ENCODE peak calls at places on chromosomes 11 and 22, in nine cellular contexts. E, I, G, R, F, M, L, P and V are unnamed samples.

GRCh38 chr11:1948389-1948788 is 1.3 kb downstream of the MRPL23 start:
- DNase-seq in E (no peak), I (no peak), G (no peak), R (peak), F (no peak), M (no peak), L (no peak), P (no peak), V (no peak)

GRCh38 chr11:33438311-33438710 is 181.1 kb downstream of the HIPK3 start:
- DNase-seq in E (no peak), I (no peak), G (no peak), R (no peak), F (no peak), M (no peak), L (no peak), P (no peak), V (no peak)

GRCh38 chr22:30572840-30573593 is 1.4 kb downstream of the GAL3ST1 start:
- DNase-seq in E (no peak), I (no peak), G (no peak), R (no peak), F (no peak), M (no peak), L (peak), P (no peak), V (no peak)

GRCh38 chr22:24410110-24410856 is 17.1 kb upstream of the ADORA2A start:
- DNase-seq in E (peak), I (peak), G (no peak), R (no peak), F (no peak), M (no peak), L (no peak), P (no peak), V (no peak)

GRCh38 chr11:61072316-61073109 is 29.8 kb upstream of the CD5 start:
- DNase-seq in E (no peak), I (no peak), G (no peak), R (no peak), F (no peak), M (peak), L (no peak), P (no peak), V (no peak)

GRCh38 chr11:58927393-58928081 is 11.8 kb upstream of the GLYATL1 start:
- DNase-seq in E (peak), I (peak), G (no peak), R (no peak), F (peak), M (no peak), L (peak), P (peak), V (no peak)

GRCh38 chr11:6353367-6353987 is 33.2 kb upstream of the CAVIN3 start:
- DNase-seq in E (peak), I (peak), G (peak), R (peak), F (peak), M (peak), L (peak), P (peak), V (peak)

GRCh38 chr22:42725606-42726355 is 5.1 kb upstream of the A4GALT start:
- DNase-seq in E (no peak), I (no peak), G (no peak), R (no peak), F (no peak), M (no peak), L (no peak), P (no peak), V (no peak)

GRCh38 chr11:43954241-43954640 is 11.8 kb downstream of the C11orf96 start:
- DNase-seq in E (no peak), I (no peak), G (no peak), R (no peak), F (peak), M (no peak), L (no peak), P (no peak), V (no peak)

GRCh38 chr22:33119044-33119443 is 60.9 kb upstream of the SYN3 start:
- DNase-seq in E (no peak), I (no peak), G (no peak), R (no peak), F (no peak), M (no peak), L (no peak), P (no peak), V (no peak)

GRCh38 chr22:17109113-17109865 is 11.9 kb downstream of the TMEM121B start:
- DNase-seq in E (no peak), I (no peak), G (no peak), R (no peak), F (no peak), M (no peak), L (no peak), P (no peak), V (no peak)

GRCh38 chr11:74543991-74544390 is 48.4 kb upstream of the POLD3 start:
- DNase-seq in E (peak), I (no peak), G (no peak), R (no peak), F (no peak), M (no peak), L (no peak), P (peak), V (no peak)

GRCh38 chr11:111308140-111308539 is 9.8 kb downstream of the POU2AF3 start:
- DNase-seq in E (peak), I (no peak), G (no peak), R (no peak), F (no peak), M (no peak), L (peak), P (peak), V (no peak)

GRCh38 chr11:63478896-63479295 is 12.1 kb downstream of the PLAAT5 start:
- DNase-seq in E (peak), I (peak), G (peak), R (peak), F (peak), M (peak), L (peak), P (no peak), V (no peak)

GRCh38 chr22:50067244-50067643 is 9.1 kb upstream of the TTLL8 start:
- DNase-seq in E (no peak), I (no peak), G (no peak), R (no peak), F (no peak), M (no peak), L (no peak), P (no peak), V (no peak)

GRCh38 chr11:111359223-111360149 is 19.6 kb downstream of the POU2AF1 start:
- DNase-seq in E (no peak), I (peak), G (no peak), R (no peak), F (peak), M (no peak), L (no peak), P (no peak), V (no peak)

GRCh38 chr11:4090258-4090657 is 4.3 kb upstream of the RRM1 start:
- DNase-seq in E (no peak), I (no peak), G (no peak), R (no peak), F (no peak), M (no peak), L (no peak), P (no peak), V (no peak)

DNA sequence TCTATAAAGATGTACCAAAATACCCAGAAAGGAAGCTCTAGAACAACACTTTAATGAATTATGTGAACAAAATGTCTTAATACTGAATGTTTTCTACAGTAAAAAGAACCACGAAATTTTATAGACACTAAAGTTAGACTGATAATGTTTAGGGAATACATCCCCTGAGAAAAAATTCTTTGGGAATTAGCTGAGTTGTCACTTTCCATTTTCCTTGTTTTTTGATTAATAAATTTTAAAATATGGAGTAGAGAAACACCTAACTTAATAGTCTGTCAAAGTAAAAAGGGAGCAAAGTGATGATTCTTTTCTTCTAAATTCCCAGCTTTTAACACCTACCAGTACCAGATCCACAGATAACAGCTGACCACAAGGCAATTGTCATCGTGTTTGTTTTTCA is 23.1 kb upstream of the SCN3B start:
- DNase-seq in E (no peak), I (no peak), G (no peak), R (no peak), F (no peak), M (no peak), L (no peak), P (no peak), V (no peak)
- H3K27ac ChIP-seq in E (no peak), I (no peak), G (no peak), R (no peak), F (no peak), M (no peak), L (no peak), P (no peak), V (no peak)

GRCh38 chr11:113690619-113691569 is 15.2 kb downstream of the TMPRSS5 start:
- DNase-seq in E (peak), I (peak), G (peak), R (no peak), F (peak), M (no peak), L (peak), P (peak), V (no peak)
- TF ChIP-seq CTCF in E (no peak), I (no peak), G (peak), R (no peak), F (peak), M (no peak), L (peak), P (peak), V (no peak)

DNA sequence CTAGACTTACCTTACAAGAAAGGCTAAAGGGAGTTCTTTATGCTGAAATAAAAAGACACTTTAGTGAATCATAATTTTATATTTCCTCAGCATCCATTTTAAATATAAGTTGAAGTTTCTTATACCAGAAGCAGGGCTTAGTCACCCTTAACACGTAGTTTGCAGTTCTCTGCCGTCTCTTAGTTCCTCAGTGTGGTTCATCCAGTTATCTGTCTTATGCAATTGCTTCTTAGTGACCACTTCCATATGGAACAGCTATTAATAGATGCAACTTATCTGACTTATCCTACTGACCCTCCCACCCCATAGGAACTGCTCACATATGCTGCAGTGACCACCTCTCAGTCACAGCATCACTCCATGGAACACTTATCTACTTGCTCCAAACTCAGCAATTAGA is 11.7 kb upstream of the SLC36A4 start:
- DNase-seq in E (no peak), I (no peak), G (no peak), R (no peak), F (no peak), M (no peak), L (no peak), P (no peak), V (no peak)
- H3K4me3 ChIP-seq in E (no peak), I (no peak), G (no peak), R (no peak), F (no peak), M (no peak), L (no peak), P (no peak), V (no peak)

GRCh38 chr11:27263046-27263445 is 100.0 kb downstream of the CCDC34 start:
- DNase-seq in E (no peak), I (no peak), G (no peak), R (no peak), F (no peak), M (no peak), L (no peak), P (no peak), V (no peak)

DNA sequence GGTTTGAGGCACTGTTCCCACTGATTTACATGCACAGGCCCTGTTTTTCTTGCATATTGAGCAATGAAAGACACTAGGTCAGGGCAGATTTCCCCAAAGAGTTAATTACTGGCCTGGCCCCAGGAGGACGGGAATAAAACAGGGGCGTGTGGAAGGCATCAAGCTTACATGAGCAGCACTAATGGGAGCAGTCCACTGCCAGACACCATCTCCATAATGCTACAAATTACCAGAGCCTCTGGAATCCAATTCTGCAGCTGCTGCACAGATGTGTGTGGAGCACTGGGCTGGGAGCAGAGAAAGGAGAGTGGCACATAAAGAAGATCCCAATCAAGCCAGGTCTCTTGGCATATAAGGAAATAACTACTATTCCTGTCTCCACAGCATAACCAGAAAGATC is 96.9 kb downstream of the CCDC34 start:
- DNase-seq in E (no peak), I (no peak), G (no peak), R (no peak), F (no peak), M (no peak), L (no peak), P (no peak), V (no peak)
- H3K27ac ChIP-seq in E (no peak), I (no peak), G (no peak), R (no peak), F (no peak), M (no peak), L (no peak), P (no peak), V (no peak)

GRCh38 chr11:28227460-28227859 is 119.3 kb downstream of the METTL15 start:
- DNase-seq in E (no peak), I (no peak), G (no peak), R (no peak), F (no peak), M (no peak), L (no peak), P (no peak), V (no peak)

GRCh38 chr11:28231475-28231874 is 123.3 kb downstream of the METTL15 start:
- DNase-seq in E (no peak), I (peak), G (no peak), R (no peak), F (no peak), M (no peak), L (no peak), P (no peak), V (no peak)

GRCh38 chr11:28228196-28228595 is 120.0 kb downstream of the METTL15 start:
- DNase-seq in E (no peak), I (peak), G (no peak), R (no peak), F (no peak), M (no peak), L (no peak), P (no peak), V (no peak)

GRCh38 chr11:28232649-28233048 is 124.5 kb downstream of the METTL15 start:
- DNase-seq in E (no peak), I (no peak), G (no peak), R (no peak), F (no peak), M (no peak), L (no peak), P (no peak), V (no peak)
- TF ChIP-seq CTCF in E (no peak), I (no peak), G (no peak), R (no peak), F (no peak), M (no peak), L (no peak), P (no peak), V (no peak)

DNA sequence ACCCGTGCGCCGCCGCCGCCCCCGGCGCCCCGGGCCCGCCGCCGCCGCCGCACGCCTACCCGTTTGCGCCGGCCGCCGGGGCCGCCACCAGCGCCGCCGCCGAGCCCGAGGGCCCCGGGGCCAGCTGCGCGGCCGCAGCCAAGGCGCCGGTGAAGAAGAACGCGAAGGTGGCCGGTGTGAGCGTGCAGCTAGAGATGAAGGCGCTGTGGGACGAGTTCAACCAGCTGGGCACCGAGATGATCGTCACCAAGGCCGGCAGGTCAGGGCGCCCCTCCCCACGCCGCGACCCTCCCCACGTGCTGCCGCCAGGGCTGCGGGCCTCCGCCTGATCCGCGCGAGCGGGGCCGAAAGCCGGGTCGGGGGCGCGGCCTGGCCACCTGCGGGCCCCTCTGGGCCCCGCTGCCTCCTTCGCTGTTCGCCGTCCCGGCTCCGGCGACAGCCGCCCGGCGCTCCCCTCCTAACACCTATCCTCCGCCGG is 483 bp downstream of the TBX1 start:
- DNase-seq in E (no peak), I (no peak), G (no peak), R (no peak), F (peak), M (no peak), L (no peak), P (peak), V (no peak)
- H3K4me3 ChIP-seq in E (peak), I (no peak), G (no peak), R (no peak), F (no peak), M (no peak), L (no peak), P (peak), V (peak)

GRCh38 chr11:17570034-17570433 is 23.0 kb downstream of the OTOG start:
- DNase-seq in E (no peak), I (no peak), G (no peak), R (no peak), F (peak), M (no peak), L (no peak), P (no peak), V (peak)
- H3K27ac ChIP-seq in E (no peak), I (no peak), G (no peak), R (no peak), F (no peak), M (no peak), L (no peak), P (no peak), V (no peak)

DNA sequence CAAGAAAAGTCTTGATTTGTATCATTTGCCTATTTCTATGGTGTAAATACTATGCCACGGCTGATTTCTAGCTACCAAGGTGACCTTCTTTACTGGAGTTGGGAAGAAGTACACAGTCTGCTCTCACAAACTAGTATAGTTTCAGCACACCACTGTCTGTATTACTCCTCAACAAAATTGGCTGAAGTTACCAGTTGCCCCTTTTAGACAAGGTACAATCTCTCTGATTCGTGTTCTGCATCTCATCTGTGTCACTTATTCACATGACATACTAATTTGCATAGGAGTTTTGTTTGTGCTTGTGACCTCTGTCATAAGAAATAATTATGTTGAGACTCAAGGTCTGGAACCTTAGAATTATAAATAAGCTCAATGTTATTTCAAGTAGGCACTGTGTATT is 97.3 kb downstream of the C11orf87 start:
- DNase-seq in E (no peak), I (no peak), G (no peak), R (no peak), F (no peak), M (no peak), L (no peak), P (no peak), V (no peak)
- TF ChIP-seq CTCF in E (no peak), I (no peak), G (no peak), R (no peak), F (no peak), M (no peak), L (no peak), P (no peak), V (no peak)

GRCh38 chr11:68269414-68270081 is 2.2 kb downstream of the C11orf24 start:
- DNase-seq in E (no peak), I (peak), G (no peak), R (no peak), F (no peak), M (no peak), L (no peak), P (no peak), V (no peak)
- H3K4me3 ChIP-seq in E (peak), I (peak), G (no peak), R (no peak), F (peak), M (no peak), L (no peak), P (no peak), V (peak)